ENCODE peak calls at places on chromosomes 12 and 14, in seven cellular contexts. F is fibroblast of lung; P is HCT116; U is thoracic aorta; K is A549; T is foreskin keratinocyte; C is CD4-positive, CD25-positive, alpha-beta regulatory T cell. B is an unnamed sample. For H3K4me1, the result is how much of the 10 kb centered on the place peaks cover.

GRCh38 chr12:52604859-52605258 is 3.6 kb upstream of the KRT72 start:
- DNase-seq in F (no peak), P (no peak), U (no peak), K (peak), T (no peak), C (no peak), B (no peak)

GRCh38 chr12:101327054-101327453 is 47.1 kb downstream of the UTP20 start:
- DNase-seq in F (no peak), P (no peak), U (no peak), K (no peak), T (no peak), C (no peak), B (no peak)

GRCh38 chr14:69796797-69797500 is at the start of gene SLC10A1:
- DNase-seq in F (no peak), P (no peak), U (no peak), K (no peak), T (no peak), C (no peak), B (no peak)

GRCh38 chr14:66281036-66281776 is 205.0 kb upstream of the CCDC196 start:
- DNase-seq in F (no peak), P (no peak), U (no peak), K (no peak), T (no peak), C (no peak), B (peak)

GRCh38 chr12:45279916-45280547 is 64.1 kb downstream of the ANO6 start:
- DNase-seq in F (no peak), P (no peak), U (no peak), K (no peak), T (no peak), C (no peak), B (no peak)

GRCh38 chr12:14366211-14366762 is 805 bp downstream of the ATF7IP start:
- DNase-seq in F (no peak), P (no peak), U (no peak), K (peak), T (no peak), C (no peak), B (peak)

GRCh38 chr12:71771069-71771468 is 16.4 kb downstream of the RAB21 start:
- DNase-seq in F (no peak), P (no peak), U (no peak), K (no peak), T (no peak), C (no peak), B (no peak)

GRCh38 chr14:61977217-61977616 is 215.0 kb downstream of the SNAPC1 start:
- DNase-seq in F (no peak), P (no peak), U (no peak), K (no peak), T (peak), C (no peak), B (no peak)

GRCh38 chr14:105498430-105499255 is 7.6 kb downstream of the TEDC1 start:
- DNase-seq in F (no peak), P (no peak), U (no peak), K (no peak), T (no peak), C (peak), B (no peak)

GRCh38 chr12:45644521-45644920 is 85.0 kb upstream of the ARID2 start:
- DNase-seq in F (peak), P (no peak), U (no peak), K (no peak), T (peak), C (no peak), B (no peak)

GRCh38 chr12:107843351-107844311 is 69.1 kb downstream of the ASCL4 start:
- DNase-seq in F (no peak), P (no peak), U (no peak), K (no peak), T (no peak), C (no peak), B (no peak)

GRCh38 chr14:55105991-55106390 is 23.1 kb upstream of the LGALS3 start:
- DNase-seq in F (no peak), P (no peak), U (no peak), K (no peak), T (no peak), C (no peak), B (no peak)

GRCh38 chr14:43166163-43166562 is 1340.9 kb downstream of the FSCB start:
- DNase-seq in F (no peak), P (no peak), U (no peak), K (no peak), T (no peak), C (no peak), B (no peak)

GRCh38 chr14:35124127-35124526 is 1.8 kb downstream of the PRORP start:
- DNase-seq in F (no peak), P (no peak), U (no peak), K (no peak), T (no peak), C (no peak), B (no peak)
- H3K4me1 ChIP-seq in F (under half), P (under half), U (under half), K (under half), T (under half), C (half or more), B (under half)

GRCh38 chr14:73237219-73237785 is at the start of gene PAPLN:
- DNase-seq in F (peak), P (peak), U (no peak), K (peak), T (no peak), C (no peak), B (peak)

GRCh38 chr14:73237786-73238261 is 518 bp downstream of the PAPLN start:
- DNase-seq in F (no peak), P (no peak), U (no peak), K (no peak), T (no peak), C (no peak), B (no peak)

GRCh38 chr14:73235531-73236155 is 1.7 kb upstream of the PAPLN start:
- DNase-seq in F (peak), P (no peak), U (no peak), K (no peak), T (no peak), C (no peak), B (no peak)

GRCh38 chr14:73236157-73236556 is 1.1 kb upstream of the PAPLN start:
- DNase-seq in F (no peak), P (no peak), U (no peak), K (no peak), T (no peak), C (no peak), B (no peak)

GRCh38 chr14:73236752-73237218 is 521 bp upstream of the PAPLN start:
- DNase-seq in F (no peak), P (no peak), U (no peak), K (no peak), T (no peak), C (no peak), B (no peak)
- H3K4me1 ChIP-seq in F (under half), P (under half), U (under half), K (under half), T (under half), C (under half), B (under half)

GRCh38 chr12:121715862-121716435 is 3.4 kb downstream of the TMEM120B start:
- DNase-seq in F (no peak), P (no peak), U (no peak), K (no peak), T (no peak), C (no peak), B (no peak)

GRCh38 chr12:121718653-121719239 is 6.2 kb downstream of the TMEM120B start:
- DNase-seq in F (no peak), P (no peak), U (no peak), K (no peak), T (no peak), C (no peak), B (no peak)

GRCh38 chr12:121723200-121723599 is 10.6 kb downstream of the TMEM120B start:
- DNase-seq in F (no peak), P (no peak), U (no peak), K (no peak), T (no peak), C (no peak), B (no peak)

GRCh38 chr12:121720762-121721161 is 8.2 kb downstream of the TMEM120B start:
- DNase-seq in F (peak), P (no peak), U (no peak), K (no peak), T (no peak), C (no peak), B (no peak)

GRCh38 chr12:121719926-121720414 is 7.4 kb downstream of the TMEM120B start:
- DNase-seq in F (peak), P (no peak), U (no peak), K (peak), T (peak), C (no peak), B (no peak)
- H3K4me1 ChIP-seq in F (under half), P (under half), U (under half), K (under half), T (under half), C (under half), B (under half)

GRCh38 chr14:34810028-34810427 is 65.1 kb downstream of the BAZ1A start:
- DNase-seq in F (no peak), P (no peak), U (no peak), K (no peak), T (no peak), C (no peak), B (no peak)
- H3K4me1 ChIP-seq in F (under half), P (under half), U (under half), K (under half), T (under half), C (under half), B (under half)

B was measured in body of pancreas.